ENCODE peak calls at places on chromosomes 5 and 9, in eight cellular contexts. O, P, D, N, V, F, E and W are unnamed samples.

GRCh38 chr9:2666569-2666968 is 45.0 kb downstream of the VLDLR start:
- DNase-seq in O (no peak), N (no peak), D (no peak), V (no peak), F (no peak), E (no peak), P (no peak), W (no peak)

GRCh38 chr9:2630158-2630557 is 8.6 kb downstream of the VLDLR start:
- DNase-seq in O (no peak), V (no peak), N (no peak), F (no peak), E (no peak), D (no peak), P (no peak), W (no peak)

GRCh38 chr5:171427318-171428167 is 8.1 kb downstream of the FGF18 start:
- DNase-seq in F (no peak), O (no peak), P (no peak), V (peak; percentile 49), E (no peak), D (no peak), N (no peak), W (no peak)

GRCh38 chr5:134113572-134113907 is 941 bp upstream of the TCF7 start:
- DNase-seq in P (peak; percentile 23), O (no peak), V (no peak), F (no peak), N (no peak), D (no peak), E (no peak), W (no peak)

GRCh38 chr9:136995772-136996308 is 528 bp downstream of the CLIC3 start:
- DNase-seq in F (peak; percentile 17), E (no peak), O (no peak), P (no peak), N (no peak), D (peak; percentile 42), V (no peak), W (peak; percentile 33)

GRCh38 chr9:21681641-21682040 is 120.8 kb upstream of the MTAP start:
- DNase-seq in E (no peak), D (peak; percentile 89), P (no peak), V (no peak), F (peak; percentile 91), O (no peak), N (peak; percentile 70), W (peak; percentile 31)

GRCh38 chr9:93089481-93089991 is 6.5 kb upstream of the CARD19 start:
- DNase-seq in D (no peak), N (no peak), O (no peak), P (no peak), E (no peak), F (no peak), V (no peak), W (no peak)

GRCh38 chr5:165723931-165724330 is 2218.5 kb downstream of the MAT2B start:
- DNase-seq in O (no peak), V (no peak), N (no peak), E (no peak), P (no peak), F (no peak), D (no peak), W (peak; percentile 90)

GRCh38 chr9:38393128-38393809 is 767 bp downstream of the ALDH1B1 start:
- DNase-seq in V (no peak), N (no peak), D (peak; percentile 27), F (no peak), O (peak; percentile 42), P (no peak), E (no peak), W (peak; percentile 8)

GRCh38 chr5:157596449-157596848 is 20.9 kb upstream of the ADAM19 start:
- DNase-seq in F (peak; percentile 60), V (no peak), O (no peak), N (no peak), P (no peak), D (no peak), E (peak; percentile 94), W (no peak)

GRCh38 chr5:74851684-74852353 is 14.4 kb downstream of the FAM169A start:
- DNase-seq in E (no peak), O (peak; percentile 35), F (peak; percentile 70), N (no peak), P (no peak), D (peak; percentile 61), V (no peak), W (peak; percentile 77)

GRCh38 chr9:72951520-72952393 is 1.1 kb downstream of the ALDH1A1 start:
- DNase-seq in V (no peak), P (no peak), O (no peak), N (no peak), F (no peak), D (peak; percentile 31), E (no peak), W (no peak)

GRCh38 chr5:112418412-112419049 is 546 bp downstream of the EPB41L4A start:
- DNase-seq in N (no peak), V (no peak), E (no peak), F (no peak), O (peak; percentile 10), D (no peak), P (no peak), W (peak; percentile 27)

GRCh38 chr5:112417931-112418358 is 1.1 kb downstream of the EPB41L4A start:
- DNase-seq in F (peak; percentile 18), N (no peak), O (peak; percentile 43), E (no peak), P (peak; percentile 18), D (peak; percentile 35), V (no peak), W (peak; percentile 41)

GRCh38 chr5:112419596-112420110 is 576 bp upstream of the EPB41L4A start:
- DNase-seq in O (peak; percentile 49), N (no peak), V (peak; percentile 79), E (no peak), D (peak; percentile 50), P (peak; percentile 64), F (peak; percentile 11), W (peak; percentile 43)

GRCh38 chr5:112419050-112419595 is at the start of gene EPB41L4A:
- DNase-seq in P (peak; percentile 57), F (no peak), V (peak; percentile 73), O (peak; percentile 28), E (no peak), N (no peak), D (peak; percentile 31), W (no peak)

DNA sequence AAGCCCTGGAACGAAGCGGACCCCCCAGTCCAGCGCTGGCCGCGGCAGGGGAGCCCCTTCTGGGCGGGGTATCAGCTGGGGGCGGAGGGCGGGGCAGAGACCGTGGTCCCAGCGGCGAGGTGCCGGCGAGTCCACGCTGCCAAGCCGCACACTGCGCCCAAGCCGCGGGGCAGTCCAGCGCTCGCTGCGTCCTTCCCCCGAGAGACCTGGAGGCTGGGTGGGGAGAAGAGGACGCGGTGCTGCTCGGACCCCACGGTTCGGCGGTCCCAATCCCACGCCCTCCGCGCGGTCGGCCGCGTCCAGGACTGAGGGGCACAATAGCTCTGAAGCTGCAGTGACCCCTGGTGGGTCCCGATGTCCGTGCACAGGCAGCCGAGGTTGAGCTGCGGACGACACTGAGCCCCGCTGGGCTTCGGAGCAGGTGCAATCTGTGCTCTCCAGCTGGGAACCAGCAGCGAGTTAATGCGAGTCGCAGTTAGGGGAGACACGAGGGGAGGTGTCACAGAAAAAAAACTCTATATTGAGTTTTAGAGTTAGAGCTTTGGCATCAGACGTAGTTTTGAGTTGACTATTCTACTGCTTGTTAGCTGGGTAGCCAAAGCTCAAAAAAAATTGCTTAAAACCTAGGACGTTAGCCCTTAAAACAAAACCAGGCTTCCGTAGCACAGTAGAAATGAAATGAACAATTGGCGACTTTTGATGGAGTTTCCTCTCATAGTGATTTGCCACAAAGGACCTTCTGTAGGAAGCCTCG is 1.2 kb upstream of the EPB41L4A start:
- DNase-seq in N (no peak), F (peak; percentile 47), P (peak; percentile 87), E (peak; percentile 37), V (peak; percentile 86), D (peak; percentile 75), O (peak; percentile 81), W (peak; percentile 70)
- TF ChIP-seq CTCF in N (peak; percentile 95), F (peak; percentile 73), P (peak; percentile 83), E (peak; percentile 70), V (peak; percentile 93), D (peak; percentile 60), O (peak; percentile 85), W (peak; percentile 91)

DNA sequence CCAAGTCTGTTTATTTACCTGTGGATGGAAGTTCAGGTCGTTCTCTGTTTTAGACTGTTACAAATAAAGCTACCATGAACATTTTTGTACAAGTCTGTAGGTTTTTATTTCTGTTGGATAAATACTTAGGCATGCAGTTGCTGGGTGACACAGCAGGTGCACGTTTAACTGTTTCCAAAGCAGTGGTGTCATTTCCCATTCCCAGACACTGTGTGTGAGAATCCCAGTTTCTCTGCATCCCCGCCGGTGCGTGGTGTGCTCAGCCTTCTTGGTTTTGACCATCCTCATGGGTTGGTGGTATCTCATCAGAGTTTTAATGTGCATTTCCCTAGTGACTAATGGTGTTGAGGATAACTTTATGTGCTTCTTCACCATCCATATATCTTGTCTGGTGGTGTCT is 27.2 kb downstream of the AHRR start:
- DNase-seq in V (no peak), E (no peak), P (no peak), O (peak; percentile 11), N (no peak), F (no peak), D (no peak), W (no peak)
- TF ChIP-seq CTCF in V (no peak), E (no peak), P (no peak), O (no peak), N (no peak), F (no peak), D (no peak), W (no peak)

DNA sequence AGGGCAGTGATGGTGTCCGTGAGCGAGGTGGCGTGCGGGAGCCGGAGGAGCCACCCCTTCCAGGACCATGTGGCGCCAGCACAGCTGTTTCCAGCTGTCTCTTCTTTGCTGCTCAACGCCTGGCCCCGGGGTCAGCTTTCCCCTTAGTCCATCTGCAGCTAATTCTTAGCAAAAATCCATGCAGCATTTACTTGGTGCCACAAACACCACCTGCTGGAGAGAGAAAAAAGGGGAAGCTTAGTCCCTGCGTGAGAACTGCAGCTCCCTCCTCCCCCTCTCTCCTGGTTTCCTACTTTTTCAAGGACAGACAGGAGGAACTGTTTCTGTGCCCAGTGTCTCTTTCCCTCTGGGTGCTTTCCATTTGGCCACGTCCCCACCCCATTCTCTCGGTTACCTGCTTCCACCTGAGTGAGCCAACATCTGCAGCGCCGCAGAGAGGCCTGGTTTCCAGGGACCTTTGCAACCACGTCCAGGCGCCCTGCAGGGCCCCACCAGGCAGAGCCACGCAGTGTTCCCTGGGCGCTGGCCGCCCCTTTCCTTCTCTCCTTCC is 3.4 kb downstream of the SLC6A19 start:
- DNase-seq in V (no peak), O (no peak), F (peak; percentile 12), D (peak; percentile 56), P (peak; percentile 52), E (peak; percentile 6), N (no peak), W (no peak)
- TF ChIP-seq CTCF in V (peak; percentile 70), O (no peak), F (peak; percentile 22), D (peak; percentile 39), P (peak; percentile 38), E (no peak), N (peak; percentile 30), W (no peak)

DNA sequence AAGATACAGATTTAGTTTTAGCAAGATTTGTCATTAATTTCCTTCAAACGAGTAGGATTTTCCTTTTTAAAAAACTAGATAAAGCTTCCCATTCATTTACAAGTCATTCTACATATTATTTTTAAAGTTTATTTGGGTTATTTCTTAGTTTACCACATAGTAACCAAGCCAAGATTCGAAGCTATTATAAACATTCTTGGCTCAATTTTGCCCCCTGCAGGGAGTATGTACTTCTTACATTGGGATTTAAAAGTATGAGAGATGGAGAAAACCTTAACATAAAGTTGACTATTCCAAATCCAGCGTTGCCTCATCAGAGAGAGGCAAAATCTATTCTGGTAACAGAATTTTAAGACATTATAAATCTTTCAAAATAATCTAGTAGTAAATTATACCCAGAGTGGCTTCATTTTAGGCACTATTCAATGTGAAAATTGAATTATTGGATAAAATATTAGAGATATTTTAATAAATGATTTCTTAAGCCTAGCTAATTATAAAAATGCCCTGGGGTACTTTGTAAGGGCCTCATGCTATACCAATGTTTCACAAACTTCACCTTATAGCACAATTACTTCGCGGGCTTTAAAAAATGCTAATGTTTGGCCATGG is 39.1 kb downstream of the FBN2 start:
- DNase-seq in E (peak; percentile 19), P (no peak), D (peak; percentile 74), N (peak; percentile 16), V (no peak), O (peak; percentile 17), F (peak; percentile 75), W (peak; percentile 77)
- TF ChIP-seq CTCF in E (peak; percentile 65), P (peak; percentile 21), D (peak; percentile 50), N (peak; percentile 46), V (peak; percentile 71), O (peak; percentile 52), F (peak; percentile 60), W (peak; percentile 46)